ENCODE peak calls at places on chromosomes 3 and 15, in eight cellular contexts. W is stomach, Q is SK-N-SH, P is K562, G is transverse colon, S is HepG2, F is GM12878, M is sigmoid colon. N is an unnamed sample.

GRCh38 chr3:34046154-34046553 is 247.7 kb downstream of the PDCD6IP start:
- DNase-seq in W (no peak), Q (no peak), P (no peak), G (no peak), S (no peak), F (no peak), M (no peak), N (no peak)

GRCh38 chr3:66259721-66260255 is 39.0 kb downstream of the SLC25A26 start:
- DNase-seq in W (no peak), Q (no peak), P (no peak), G (no peak), S (no peak), F (no peak), M (no peak), N (no peak)

GRCh38 chr15:31489801-31490646 is 163.4 kb downstream of the KLF13 start:
- DNase-seq in W (peak; percentile 60), Q (peak; percentile 75), P (peak; percentile 55), G (peak; percentile 43), S (peak; percentile 30), F (no peak), M (peak; percentile 75), N (peak; percentile 68)

GRCh38 chr3:185582236-185582635 is 3.9 kb upstream of the SENP2 start:
- DNase-seq in W (no peak), Q (no peak), P (no peak), G (no peak), S (no peak), F (no peak), M (no peak), N (no peak)

GRCh38 chr3:138441742-138442141 is 7.3 kb downstream of the ESYT3 start:
- DNase-seq in W (no peak), Q (peak; percentile 7), P (no peak), G (no peak), S (no peak), F (no peak), M (no peak), N (no peak)

GRCh38 chr3:46700772-46701171 is 420 bp upstream of the TMIE start:
- DNase-seq in W (no peak), Q (peak; percentile 96), P (peak; percentile 47), G (no peak), S (no peak), F (no peak), M (no peak), N (no peak)

GRCh38 chr15:51356983-51357382 is 15.5 kb downstream of the GLDN start:
- DNase-seq in W (no peak), Q (no peak), P (no peak), G (no peak), S (no peak), F (no peak), M (no peak), N (no peak)

GRCh38 chr15:39781967-39782292 is 711 bp downstream of the FSIP1 start:
- DNase-seq in W (no peak), Q (no peak), P (no peak), G (no peak), S (no peak), F (no peak), M (no peak), N (no peak)

GRCh38 chr3:177724020-177724638 is 526.8 kb upstream of the TBL1XR1 start:
- DNase-seq in W (peak; percentile 44), Q (no peak), P (no peak), G (peak; percentile 38), S (no peak), F (no peak), M (peak; percentile 89), N (no peak)

GRCh38 chr15:99019558-99020540 is 12.3 kb upstream of the PGPEP1L start:
- DNase-seq in W (no peak), Q (no peak), P (no peak), G (no peak), S (peak; percentile 21), F (no peak), M (no peak), N (no peak)

GRCh38 chr3:27976933-27977332 is 254.8 kb upstream of the EOMES start:
- DNase-seq in W (no peak), Q (no peak), P (no peak), G (no peak), S (no peak), F (no peak), M (no peak), N (no peak)

GRCh38 chr3:65483475-65483874 is 555.2 kb downstream of the MAGI1 start:
- DNase-seq in W (peak; percentile 81), Q (no peak), P (no peak), G (peak; percentile 50), S (no peak), F (no peak), M (peak; percentile 83), N (no peak)

GRCh38 chr3:123031051-123031450 is 3.5 kb upstream of the SEMA5B start:
- DNase-seq in W (no peak), Q (no peak), P (no peak), G (no peak), S (no peak), F (no peak), M (no peak), N (no peak)

GRCh38 chr3:34675383-34676120 is 877.1 kb downstream of the PDCD6IP start:
- DNase-seq in W (no peak), Q (no peak), P (no peak), G (no peak), S (no peak), F (no peak), M (no peak), N (no peak)

GRCh38 chr15:29870495-29871151 is 48.4 kb upstream of the TJP1 start:
- DNase-seq in W (no peak), Q (peak; percentile 41), P (no peak), G (no peak), S (no peak), F (no peak), M (no peak), N (no peak)

GRCh38 chr3:59540241-59540640 is 490.4 kb upstream of the CFAP20DC start:
- DNase-seq in W (no peak), Q (no peak), P (no peak), G (no peak), S (no peak), F (no peak), M (no peak), N (no peak)

GRCh38 chr3:165503346-165503745 is 307.2 kb upstream of the SLITRK3 start:
- DNase-seq in W (no peak), Q (no peak), P (no peak), G (no peak), S (no peak), F (no peak), M (no peak), N (no peak)

GRCh38 chr15:73283341-73283962 is 85.3 kb downstream of the HCN4 start:
- DNase-seq in W (no peak), Q (no peak), P (no peak), G (no peak), S (no peak), F (no peak), M (no peak), N (no peak)

GRCh38 chr3:123559040-123559861 is 25.6 kb downstream of the HACD2 start:
- DNase-seq in W (no peak), Q (peak; percentile 54), P (peak; percentile 28), G (no peak), S (peak; percentile 39), F (no peak), M (no peak), N (no peak)

GRCh38 chr15:25087137-25087536 is 132.3 kb downstream of the SNRPN start:
- DNase-seq in W (peak; percentile 20), Q (no peak), P (no peak), G (no peak), S (no peak), F (no peak), M (no peak), N (no peak)

GRCh38 chr3:23402728-23403505 is 199.8 kb downstream of the UBE2E2 start:
- DNase-seq in W (no peak), Q (no peak), P (no peak), G (no peak), S (no peak), F (no peak), M (no peak), N (no peak)

GRCh38 chr3:154129625-154130024 is 8.4 kb downstream of the ARHGEF26 start:
- DNase-seq in W (no peak), Q (no peak), P (no peak), G (no peak), S (no peak), F (no peak), M (no peak), N (no peak)

GRCh38 chr3:123385072-123385471 is 63.8 kb downstream of the ADCY5 start:
- DNase-seq in W (no peak), Q (no peak), P (no peak), G (peak; percentile 34), S (no peak), F (no peak), M (peak; percentile 93), N (no peak)

DNA sequence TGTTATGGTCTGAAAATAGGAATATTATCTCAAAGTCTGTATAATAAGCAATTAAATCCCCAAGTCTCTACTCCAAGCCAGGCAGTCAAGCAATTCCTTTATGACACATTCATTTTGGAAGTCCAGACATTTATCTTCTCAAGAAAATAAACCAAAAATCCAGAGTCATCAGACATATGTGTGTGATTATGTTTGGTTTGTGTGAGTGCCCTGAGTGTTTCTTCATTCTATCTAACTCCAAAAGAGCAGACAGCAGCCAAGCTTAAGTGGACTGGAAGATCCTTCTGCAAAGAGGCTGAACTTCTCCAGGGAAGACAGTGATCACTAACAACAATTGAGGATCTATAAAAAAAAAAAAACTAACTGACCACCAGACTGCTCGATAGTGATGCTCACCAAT is 239.8 kb downstream of the STAG1 start:
- DNase-seq in W (no peak), Q (no peak), P (no peak), G (no peak), S (no peak), F (no peak), M (no peak), N (no peak)
- TF ChIP-seq EP300 in W (no peak), Q (no peak), P (no peak), G (no peak), S (no peak), F (no peak), M (no peak), N (no peak)

GRCh38 chr15:67193223-67194009 is 61.0 kb downstream of the AAGAB start:
- DNase-seq in W (no peak), Q (no peak), P (no peak), G (no peak), S (no peak), F (no peak), M (peak; percentile 79), N (no peak)
- TF ChIP-seq POLR2AphosphoS5 in W (peak; percentile 3), Q (no peak), P (no peak), G (no peak), S (no peak), F (no peak), M (peak; percentile 65), N (no peak)

GRCh38 chr3:105598047-105598796 is 231.5 kb downstream of the ALCAM start:
- DNase-seq in W (no peak), Q (no peak), P (no peak), G (no peak), S (no peak), F (no peak), M (no peak), N (no peak)
- TF ChIP-seq EP300 in W (no peak), Q (no peak), P (no peak), G (no peak), S (no peak), F (no peak), M (no peak), N (no peak)

DNA sequence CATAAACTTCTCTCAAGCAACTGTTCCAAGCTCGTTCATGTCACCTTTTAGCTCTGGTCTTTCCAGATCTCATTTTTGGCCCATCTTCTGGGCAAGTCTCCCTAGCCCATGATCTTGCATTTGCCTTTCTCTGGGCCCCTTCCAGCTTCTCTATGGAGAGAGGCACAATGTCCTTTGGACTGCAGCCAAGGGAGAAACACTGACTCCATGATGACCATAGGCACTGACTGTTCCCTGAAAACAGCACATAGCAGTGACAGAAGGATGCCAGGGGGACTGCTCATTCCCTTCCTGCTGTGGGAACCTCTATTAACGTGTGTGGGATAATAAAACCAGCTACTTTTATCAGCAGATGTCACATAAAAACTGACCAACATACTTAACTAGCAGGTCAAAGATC is 60.3 kb downstream of the STRIT1 start:
- DNase-seq in W (peak; percentile 28), Q (peak; percentile 23), P (no peak), G (peak; percentile 8), S (no peak), F (no peak), M (peak; percentile 90), N (no peak)
- TF ChIP-seq POLR2AphosphoS5 in W (peak; percentile 81), Q (no peak), P (no peak), G (peak; percentile 32), S (no peak), F (no peak), M (peak; percentile 82), N (no peak)

N was measured in upper lobe of left lung.